ENCODE peak calls at places on chromosome 13, in six cellular contexts. G is WERI-Rb-1; T is effector memory CD4-positive, alpha-beta T cell; J is AG04450; M is skeletal muscle cell; F is mammary epithelial cell. C is an unnamed sample.

GRCh38 chr13:100881291-100881864 is 206.8 kb upstream of the TMTC4 start:
- DNase-seq in G (no peak), T (no peak), J (no peak), M (peak; percentile 88), F (no peak), C (no peak)

GRCh38 chr13:75489502-75490263 is 7.7 kb upstream of the TBC1D4 start:
- DNase-seq in G (no peak), T (no peak), J (peak; percentile 15), M (no peak), F (peak; percentile 55), C (no peak)

GRCh38 chr13:48402325-48402962 is 10.5 kb downstream of the LPAR6 start:
- DNase-seq in G (no peak), T (no peak), J (no peak), M (no peak), F (peak; percentile 17), C (no peak)

GRCh38 chr13:72960541-72960940 is 98.3 kb upstream of the KLF5 start:
- DNase-seq in G (no peak), T (no peak), J (no peak), M (no peak), F (peak; percentile 69), C (no peak)

GRCh38 chr13:42615691-42616090 is 41.7 kb downstream of the TNFSF11 start:
- DNase-seq in G (no peak), T (no peak), J (no peak), M (no peak), F (peak; percentile 3), C (no peak)

GRCh38 chr13:44565881-44566280 is 10.2 kb downstream of the TSC22D1 start:
- DNase-seq in G (no peak), T (no peak), J (no peak), M (no peak), F (no peak), C (no peak)

GRCh38 chr13:111484129-111484925 is 163.9 kb downstream of the TEX29 start:
- DNase-seq in G (peak; percentile 4), T (no peak), J (no peak), M (no peak), F (no peak), C (no peak)

GRCh38 chr13:19644947-19645439 is 11.5 kb downstream of the MPHOSPH8 start:
- DNase-seq in G (no peak), T (no peak), J (no peak), M (no peak), F (no peak), C (no peak)

GRCh38 chr13:48235100-48235813 is 2.3 kb downstream of the ITM2B start:
- DNase-seq in G (no peak), T (no peak), J (no peak), M (no peak), F (peak; percentile 62), C (no peak)

GRCh38 chr13:112643759-112644459 is 45.9 kb upstream of the ATP11A start:
- DNase-seq in G (no peak), T (no peak), J (no peak), M (no peak), F (no peak), C (no peak)

GRCh38 chr13:24348797-24349515 is 39.6 kb downstream of the C1QTNF9 start:
- DNase-seq in G (no peak), T (no peak), J (no peak), M (no peak), F (peak; percentile 60), C (no peak)

GRCh38 chr13:112638919-112639318 is 50.9 kb upstream of the ATP11A start:
- DNase-seq in G (no peak), T (no peak), J (no peak), M (no peak), F (no peak), C (no peak)

GRCh38 chr13:24033527-24034302 is 126.8 kb upstream of the SPATA13 start:
- DNase-seq in G (no peak), T (no peak), J (peak; percentile 88), M (peak; percentile 60), F (no peak), C (no peak)

DNA sequence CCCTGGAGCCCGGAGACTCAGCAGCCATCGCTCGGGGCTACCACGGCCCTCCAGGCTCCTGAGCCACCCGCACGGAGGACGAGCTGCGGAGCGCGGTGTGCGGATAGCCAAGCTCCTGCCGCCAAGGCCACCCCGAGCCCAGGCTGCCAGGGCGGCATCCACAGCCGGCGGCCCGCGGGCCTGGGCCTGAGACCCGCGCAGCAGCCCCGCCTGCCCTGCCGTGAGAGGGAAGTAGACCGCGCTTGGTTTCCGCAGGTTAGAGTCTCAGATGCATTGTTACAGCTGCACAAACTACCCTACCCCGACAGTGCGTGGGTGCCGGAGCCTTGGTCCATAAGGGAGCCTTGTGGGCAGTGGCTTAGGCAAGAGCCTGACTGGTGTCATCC is 253.8 kb upstream of the SGCG start:
- DNase-seq in G (no peak), T (no peak), J (no peak), M (no peak), F (no peak), C (no peak)
- H3K4me3 ChIP-seq in G (no peak overlapping the region), T (no peak overlapping the region), J (no peak overlapping the region), M (no peak overlapping the region), F (no peak overlapping the region), C (peak overlapping the region; percentile 55)

GRCh38 chr13:41054212-41054877 is 7.0 kb upstream of the WBP4 start:
- DNase-seq in G (no peak), T (no peak), J (no peak), M (no peak), F (peak; percentile 48), C (no peak)

GRCh38 chr13:41056194-41056593 is 5.1 kb upstream of the WBP4 start:
- DNase-seq in G (no peak), T (no peak), J (no peak), M (no peak), F (no peak), C (no peak)

GRCh38 chr13:41052441-41052840 is 8.9 kb upstream of the WBP4 start:
- DNase-seq in G (no peak), T (no peak), J (no peak), M (no peak), F (no peak), C (no peak)

GRCh38 chr13:41054919-41055619 is 6.2 kb upstream of the WBP4 start:
- DNase-seq in G (no peak), T (no peak), J (no peak), M (no peak), F (no peak), C (no peak)

GRCh38 chr13:41053384-41053826 is 7.9 kb upstream of the WBP4 start:
- DNase-seq in G (no peak), T (no peak), J (no peak), M (no peak), F (peak; percentile 20), C (no peak)
- H3K4me3 ChIP-seq in G (no peak overlapping the region), T (no peak overlapping the region), J (peak overlapping the region; percentile 29), M (no peak overlapping the region), F (no peak overlapping the region), C (no peak overlapping the region)

GRCh38 chr13:79287994-79288795 is 117.9 kb downstream of the RBM26 start:
- DNase-seq in G (no peak), T (no peak), J (no peak), M (no peak), F (no peak), C (peak; percentile 47)
- H3K4me3 ChIP-seq in G (no peak overlapping the region), T (no peak overlapping the region), J (no peak overlapping the region), M (no peak overlapping the region), F (no peak overlapping the region), C (no peak overlapping the region)

GRCh38 chr13:106865706-106866288 is 297.9 kb upstream of the ARGLU1 start:
- DNase-seq in G (no peak), T (no peak), J (no peak), M (no peak), F (no peak), C (no peak)

DNA sequence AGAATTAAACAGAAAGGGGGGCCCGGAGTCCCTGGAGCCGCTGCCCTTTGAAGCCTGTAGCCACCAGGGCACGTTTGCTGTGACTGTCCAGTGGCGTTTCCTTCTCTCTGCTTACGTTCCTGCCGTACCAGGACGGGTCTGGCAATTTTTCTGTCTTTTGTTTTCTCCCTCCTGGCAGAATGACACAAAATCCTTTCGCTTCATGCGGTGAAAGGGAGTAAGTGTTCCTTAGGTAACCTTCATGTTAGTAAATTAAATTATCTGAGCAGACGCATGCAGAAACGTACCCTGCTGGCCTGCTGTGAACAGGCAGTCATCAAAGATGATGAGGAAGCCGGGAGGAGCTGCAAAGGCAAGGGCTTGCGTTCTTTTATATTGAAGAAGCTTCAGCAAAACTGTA is 299.3 kb upstream of the ARGLU1 start:
- DNase-seq in G (no peak), T (no peak), J (no peak), M (no peak), F (peak; percentile 0), C (no peak)
- H3K4me3 ChIP-seq in G (no peak overlapping the region), T (no peak overlapping the region), J (no peak overlapping the region), M (no peak overlapping the region), F (no peak overlapping the region), C (no peak overlapping the region)

GRCh38 chr13:93422980-93423554 is 196.5 kb downstream of the GPC6 start:
- DNase-seq in G (no peak), T (no peak), J (no peak), M (no peak), F (no peak), C (no peak)
- H3K4me3 ChIP-seq in G (no peak overlapping the region), T (no peak overlapping the region), J (no peak overlapping the region), M (no peak overlapping the region), F (no peak overlapping the region), C (no peak overlapping the region)

GRCh38 chr13:110394371-110394841 is 87.3 kb downstream of the COL4A2 start:
- DNase-seq in G (no peak), T (no peak), J (no peak), M (no peak), F (no peak), C (no peak)

GRCh38 chr13:110397445-110397844 is 90.4 kb downstream of the COL4A2 start:
- DNase-seq in G (no peak), T (no peak), J (no peak), M (peak; percentile 79), F (peak; percentile 67), C (no peak)

GRCh38 chr13:110396913-110397379 is 89.9 kb downstream of the COL4A2 start:
- DNase-seq in G (no peak), T (no peak), J (peak; percentile 100), M (peak; percentile 100), F (peak; percentile 97), C (no peak)

GRCh38 chr13:110398564-110399507 is 91.8 kb downstream of the COL4A2 start:
- DNase-seq in G (no peak), T (no peak), J (no peak), M (no peak), F (no peak), C (no peak)

GRCh38 chr13:110396476-110396875 is 89.4 kb downstream of the COL4A2 start:
- DNase-seq in G (no peak), T (no peak), J (no peak), M (no peak), F (no peak), C (no peak)
- H3K4me3 ChIP-seq in G (no peak overlapping the region), T (no peak overlapping the region), J (peak overlapping the region; percentile 17), M (no peak overlapping the region), F (no peak overlapping the region), C (no peak overlapping the region)

GRCh38 chr13:51997641-51998330 is 13.5 kb downstream of the ATP7B start:
- DNase-seq in G (peak; percentile 71), T (no peak), J (no peak), M (no peak), F (no peak), C (no peak)

GRCh38 chr13:51996660-51997059 is 14.6 kb downstream of the ATP7B start:
- DNase-seq in G (no peak), T (no peak), J (no peak), M (no peak), F (no peak), C (no peak)

GRCh38 chr13:52001120-52001731 is 10.0 kb downstream of the ATP7B start:
- DNase-seq in G (no peak), T (no peak), J (peak; percentile 11), M (no peak), F (no peak), C (no peak)

GRCh38 chr13:51999525-51999924 is 11.7 kb downstream of the ATP7B start:
- DNase-seq in G (no peak), T (no peak), J (no peak), M (no peak), F (peak; percentile 24), C (no peak)

GRCh38 chr13:51998723-51999471 is 12.4 kb downstream of the ATP7B start:
- DNase-seq in G (peak; percentile 12), T (no peak), J (no peak), M (no peak), F (no peak), C (no peak)
- H3K4me3 ChIP-seq in G (no peak overlapping the region), T (no peak overlapping the region), J (no peak overlapping the region), M (no peak overlapping the region), F (no peak overlapping the region), C (no peak overlapping the region)